ENCODE peak calls at places on chromosome 5, in seven cellular contexts. H is body of pancreas; T is heart left ventricle; G is naive thymus-derived CD4-positive, alpha-beta T cell; F is testis; D is psoas muscle; X is CD4-positive, CD25-positive, alpha-beta regulatory T cell. S is an unnamed sample.
A peak's percentile ranks its signal among the peaks of the same experiment; 100 is the strongest.

GRCh38 chr5:95727764-95728191 is 3.4 kb upstream of the RHOBTB3 start:
- DNase-seq in X (no peak), H (peak; percentile 53), G (no peak), D (no peak), T (no peak), F (no peak), S (no peak)

GRCh38 chr5:74063821-74064598 is 438.0 kb downstream of the ARHGEF28 start:
- DNase-seq in G (no peak), H (no peak), X (no peak), F (no peak), T (no peak), D (no peak), S (peak; percentile 83)

GRCh38 chr5:93676707-93677106 is 64.7 kb downstream of the POU5F2 start:
- DNase-seq in D (no peak), T (no peak), H (no peak), F (no peak), X (no peak), G (no peak), S (peak; percentile 22)

GRCh38 chr5:130720355-130720754 is 444.7 kb downstream of the HINT1 start:
- DNase-seq in G (no peak), D (no peak), X (no peak), H (no peak), T (no peak), F (no peak), S (peak; percentile 72)

GRCh38 chr5:178449163-178450060 is 140.8 kb downstream of the COL23A1 start:
- DNase-seq in F (no peak), X (no peak), G (no peak), T (no peak), H (no peak), D (no peak), S (peak; percentile 9)

GRCh38 chr5:63959177-63959982 is 2.9 kb downstream of the HTR1A start:
- DNase-seq in H (peak; percentile 83), D (peak; percentile 12), T (peak; percentile 48), G (no peak), X (no peak), F (peak; percentile 84), S (peak; percentile 15)

GRCh38 chr5:165620394-165620793 is 2115.0 kb downstream of the MAT2B start:
- DNase-seq in T (no peak), X (no peak), G (no peak), H (peak; percentile 21), D (no peak), F (no peak), S (no peak)

GRCh38 chr5:52517667-52518066 is 270.0 kb upstream of the ITGA1 start:
- DNase-seq in X (no peak), F (no peak), H (no peak), G (no peak), D (no peak), T (no peak), S (no peak)

GRCh38 chr5:61637566-61637965 is 305.5 kb downstream of the ZSWIM6 start:
- DNase-seq in D (no peak), F (no peak), T (no peak), G (no peak), H (no peak), X (no peak), S (no peak)

GRCh38 chr5:50440651-50441478 is at the start of gene EMB:
- DNase-seq in T (peak; percentile 87), G (peak; percentile 84), F (peak; percentile 77), D (peak; percentile 68), H (peak; percentile 49), X (peak; percentile 67), S (peak; percentile 65)

GRCh38 chr5:37567566-37567965 is 188.4 kb downstream of the WDR70 start:
- DNase-seq in H (no peak), T (no peak), F (no peak), D (no peak), G (no peak), X (no peak), S (no peak)

GRCh38 chr5:135714126-135714894 is 120.2 kb upstream of the SLC25A48 start:
- DNase-seq in F (no peak), D (no peak), G (no peak), T (no peak), X (no peak), H (no peak), S (peak; percentile 61)

GRCh38 chr5:112915831-112916230 is 6.2 kb downstream of the REEP5 start:
- DNase-seq in F (no peak), H (no peak), X (no peak), T (no peak), G (no peak), D (no peak), S (no peak)

GRCh38 chr5:177378884-177379883 is 5.0 kb upstream of the SLC34A1 start:
- DNase-seq in X (no peak), D (no peak), H (no peak), G (no peak), F (no peak), T (no peak), S (peak; percentile 64)

GRCh38 chr5:173950829-173951228 is 38.1 kb upstream of the C5orf47 start:
- DNase-seq in G (no peak), H (no peak), D (no peak), F (no peak), T (no peak), X (no peak), S (no peak)

GRCh38 chr5:92369587-92369986 is 986.5 kb upstream of the ARRDC3 start:
- DNase-seq in X (no peak), G (no peak), T (no peak), H (no peak), D (no peak), F (no peak), S (no peak)

GRCh38 chr5:756171-756570 is 28.4 kb downstream of the ZDHHC11B start:
- DNase-seq in D (no peak), F (no peak), G (no peak), X (no peak), H (peak; percentile 10), T (peak; percentile 69), S (no peak)

GRCh38 chr5:155278524-155278923 is 265.0 kb downstream of the KIF4B start:
- DNase-seq in X (no peak), H (no peak), T (no peak), G (no peak), F (no peak), D (no peak), S (no peak)

GRCh38 chr5:87572092-87572491 is 159.4 kb upstream of the CCNH start:
- DNase-seq in G (no peak), H (no peak), T (no peak), D (no peak), X (no peak), F (no peak), S (no peak)

GRCh38 chr5:180053061-180053602 is 18.4 kb downstream of the RNF130 start:
- DNase-seq in D (no peak), H (no peak), T (no peak), X (no peak), G (no peak), F (no peak), S (no peak)

GRCh38 chr5:180054226-180054625 is 17.3 kb downstream of the RNF130 start:
- DNase-seq in D (no peak), F (no peak), X (no peak), G (no peak), T (no peak), H (no peak), S (no peak)

GRCh38 chr5:180059326-180059725 is 12.2 kb downstream of the RNF130 start:
- DNase-seq in X (no peak), T (no peak), D (no peak), F (no peak), G (no peak), H (no peak), S (no peak)

GRCh38 chr5:180052211-180052818 is 19.2 kb downstream of the RNF130 start:
- DNase-seq in X (no peak), G (no peak), D (no peak), T (no peak), H (no peak), F (no peak), S (no peak)

DNA sequence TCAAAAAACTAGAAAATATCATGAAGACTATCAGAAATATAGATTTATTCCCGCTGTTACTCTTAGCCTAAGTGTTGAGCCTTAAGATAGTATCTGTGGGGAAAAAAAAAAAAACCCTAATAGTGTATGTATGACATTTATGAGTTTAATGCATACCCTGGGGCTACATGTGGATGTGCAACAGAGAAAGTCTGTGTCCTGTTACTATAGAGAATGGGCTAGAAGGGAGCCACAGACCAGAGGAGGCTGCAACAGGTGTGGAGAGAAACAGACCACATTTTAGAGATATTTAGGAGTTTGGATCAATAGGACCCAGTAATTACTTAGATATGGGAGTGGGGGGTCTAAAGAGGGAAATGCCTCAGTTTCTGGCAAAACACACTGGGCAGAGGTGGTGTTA is 15.4 kb downstream of the RNF130 start:
- DNase-seq in H (no peak), F (no peak), X (no peak), D (no peak), G (no peak), T (no peak), S (no peak)
- H3K4me3 ChIP-seq in H (no peak overlapping the region), F (no peak overlapping the region), X (no peak overlapping the region), D (no peak overlapping the region), G (no peak overlapping the region), T (no peak overlapping the region), S (no peak overlapping the region)

GRCh38 chr5:149141957-149142851 is 911 bp downstream of the ABLIM3 start:
- DNase-seq in F (no peak), D (peak; percentile 56), H (peak; percentile 17), G (no peak), T (no peak), X (no peak), S (no peak)
- H3K27ac ChIP-seq in F (peak overlapping the region; percentile 46), D (peak overlapping the region; percentile 79), H (peak overlapping the region; percentile 25), G (no peak overlapping the region), T (peak overlapping the region; percentile 96), X (no peak overlapping the region), S (no peak overlapping the region)

DNA sequence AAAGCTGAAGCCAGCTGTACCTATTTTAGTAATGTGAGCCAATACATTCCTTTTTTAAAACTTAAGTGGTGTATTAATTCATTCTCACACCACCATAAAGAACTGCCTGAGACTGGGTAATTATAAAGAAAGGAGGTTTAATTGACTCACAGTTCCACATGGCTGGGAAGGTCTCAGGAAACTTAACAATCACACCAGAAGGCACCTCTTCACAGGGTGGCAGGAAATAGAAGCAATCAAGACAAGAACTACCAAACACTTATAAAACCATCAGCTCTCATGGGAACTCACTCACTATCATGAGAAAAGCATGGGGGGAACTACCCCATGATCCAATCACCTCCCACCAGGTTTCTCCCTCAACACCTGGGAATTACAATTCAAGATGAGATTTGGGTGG is 21.0 kb downstream of the ESM1 start:
- DNase-seq in X (no peak), H (no peak), D (no peak), F (no peak), G (no peak), T (no peak), S (no peak)
- H3K4me1 ChIP-seq in X (no peaks in the 10 kb centered on the region), H (no peaks in the 10 kb centered on the region), D (no peaks in the 10 kb centered on the region), F (no peaks in the 10 kb centered on the region), G (no peaks in the 10 kb centered on the region), T (peaks cover 3% of the 10 kb centered on the region), S (peaks cover under 1% of the 10 kb centered on the region)

GRCh38 chr5:35924122-35924949 is 14.1 kb downstream of the CAPSL start:
- DNase-seq in H (no peak), X (no peak), G (no peak), D (no peak), F (no peak), T (no peak), S (peak; percentile 57)

GRCh38 chr5:35921930-35922329 is 16.5 kb downstream of the CAPSL start:
- DNase-seq in D (no peak), X (no peak), G (peak; percentile 22), T (no peak), H (no peak), F (no peak), S (no peak)

GRCh38 chr5:35922468-35922867 is 16.0 kb downstream of the CAPSL start:
- DNase-seq in F (no peak), T (no peak), D (no peak), H (no peak), G (no peak), X (no peak), S (no peak)

GRCh38 chr5:35924950-35925722 is 13.3 kb downstream of the CAPSL start:
- DNase-seq in F (peak; percentile 85), H (peak; percentile 57), D (peak; percentile 62), T (peak; percentile 76), X (peak; percentile 51), G (peak; percentile 83), S (peak; percentile 74)

GRCh38 chr5:35926389-35927051 is 11.9 kb downstream of the CAPSL start:
- DNase-seq in G (peak; percentile 79), H (peak; percentile 59), D (no peak), X (peak; percentile 35), T (no peak), F (peak; percentile 81), S (peak; percentile 63)
- H3K4me3 ChIP-seq in G (no peak overlapping the region), H (no peak overlapping the region), D (no peak overlapping the region), X (no peak overlapping the region), T (no peak overlapping the region), F (peak overlapping the region; percentile 37), S (no peak overlapping the region)

S was measured in cardiac muscle cell.